ENCODE peak calls at places on chromosomes 13 and 19, in four cellular contexts. O, N, Z and H are unnamed samples.

GRCh38 chr13:98915563-98916348 is 62.1 kb downstream of the DOCK9 start:
- DNase-seq in O (no peak), N (no peak), Z (peak; percentile 12), H (no peak)

GRCh38 chr19:42115219-42115618 is 17.0 kb downstream of the POU2F2 start:
- DNase-seq in O (no peak), N (no peak), Z (peak; percentile 40), H (no peak)

GRCh38 chr19:41694831-41695635 is 7.0 kb upstream of the CEACAM7 start:
- DNase-seq in O (no peak), N (no peak), Z (no peak), H (no peak)

GRCh38 chr19:32720216-32720935 is 809 bp downstream of the TDRD12 start:
- DNase-seq in O (no peak), N (no peak), Z (no peak), H (no peak)

GRCh38 chr19:30645946-30646577 is 273.9 kb downstream of the ZNF536 start:
- DNase-seq in O (no peak), N (no peak), Z (no peak), H (no peak)

GRCh38 chr13:105363747-105364177 is 1171.7 kb downstream of the EFNB2 start:
- DNase-seq in O (no peak), N (no peak), Z (no peak), H (no peak)

GRCh38 chr13:89969996-89970709 is 1377.3 kb upstream of the MIR17HG start:
- DNase-seq in O (no peak), N (no peak), Z (peak; percentile 46), H (peak; percentile 22)

GRCh38 chr19:55146648-55147218 is 2.3 kb downstream of the TNNT1 start:
- DNase-seq in O (peak; percentile 58), N (peak; percentile 22), Z (peak; percentile 16), H (peak; percentile 58)

GRCh38 chr19:37594982-37595382 is 306 bp downstream of the ZNF540 start:
- DNase-seq in O (peak; percentile 43), N (peak; percentile 72), Z (peak; percentile 80), H (peak; percentile 58)

GRCh38 chr13:109989155-109989554 is 202.8 kb upstream of the IRS2 start:
- DNase-seq in O (no peak), N (no peak), Z (peak; percentile 77), H (peak; percentile 79)

GRCh38 chr19:42280761-42281174 is 11.7 kb downstream of the CIC start:
- DNase-seq in O (no peak), N (no peak), Z (peak; percentile 77), H (no peak)

GRCh38 chr13:44365008-44365407 is 8.6 kb upstream of the SERP2 start:
- DNase-seq in O (no peak), N (no peak), Z (peak; percentile 65), H (peak; percentile 70)

GRCh38 chr13:44299142-44299541 is 74.5 kb upstream of the SERP2 start:
- DNase-seq in O (no peak), N (no peak), Z (no peak), H (peak; percentile 41)

GRCh38 chr13:110465696-110466095 is 95.8 kb downstream of the RAB20 start:
- DNase-seq in O (no peak), N (no peak), Z (no peak), H (no peak)

GRCh38 chr13:100063333-100063732 is 25.6 kb upstream of the PCCA start:
- DNase-seq in O (no peak), N (no peak), Z (peak; percentile 9), H (no peak)

GRCh38 chr13:109787135-109787954 is 962 bp upstream of the IRS2 start:
- DNase-seq in O (peak; percentile 70), N (peak; percentile 55), Z (peak; percentile 72), H (peak; percentile 64)